ENCODE peak calls at places on chromosomes 7 and 10, in ten cellular contexts. V is sciatic nerve; N is activated T-helper 9 cell treated with anti-CD3 and anti-CD28 coated beads, Interleukin-2, amount 50 U/mL, for 16 hours; Q is NCI-H345; W is RPMI7951; A is NCI-H1092; I is kidney glomerular epithelial cell; E is fibroblast of lung; O is NCI-H187 treated with DMSO at 0.1 percent for 48 hours; G is T-helper 1 cell. D is an unnamed sample.

GRCh38 chr7:2644514-2645273 is 12.9 kb downstream of the TTYH3 start:
- DNase-seq in V (peak), G (no peak), I (no peak), A (no peak), E (no peak), N (no peak), Q (no peak), O (no peak), W (no peak), D (no peak)

GRCh38 chr10:121531076-121531829 is 67.0 kb downstream of the FGFR2 start:
- DNase-seq in W (no peak), I (no peak), Q (no peak), G (no peak), E (no peak), O (no peak), A (no peak), N (no peak), V (no peak), D (no peak)

GRCh38 chr7:157574120-157574519 is 237.3 kb downstream of the DNAJB6 start:
- DNase-seq in G (no peak), N (no peak), W (no peak), I (no peak), Q (no peak), A (no peak), V (no peak), O (no peak), E (no peak), D (no peak)

GRCh38 chr10:16497911-16498310 is 23.8 kb downstream of the C1QL3 start:
- DNase-seq in E (no peak), O (no peak), G (no peak), A (no peak), W (no peak), N (no peak), I (no peak), Q (no peak), V (no peak), D (no peak)

GRCh38 chr10:3077506-3077905 is 10.2 kb downstream of the PFKP start:
- DNase-seq in E (no peak), I (no peak), O (no peak), N (no peak), V (no peak), A (no peak), G (no peak), Q (no peak), W (no peak), D (no peak)

GRCh38 chr10:64574371-64574770 is 1053.2 kb downstream of the REEP3 start:
- DNase-seq in N (no peak), E (peak), Q (no peak), W (no peak), G (no peak), A (no peak), V (no peak), O (no peak), I (no peak), D (no peak)

GRCh38 chr7:148535227-148535626 is 55.3 kb upstream of the C7orf33 start:
- DNase-seq in Q (no peak), V (no peak), I (peak), A (no peak), E (no peak), O (no peak), W (peak), N (no peak), G (no peak), D (no peak)

GRCh38 chr7:139393621-139394215 is 34.0 kb downstream of the LUC7L2 start:
- DNase-seq in W (no peak), V (no peak), N (no peak), G (no peak), O (no peak), E (no peak), I (no peak), A (no peak), Q (no peak), D (no peak)

GRCh38 chr7:128909605-128910568 is 622 bp downstream of the KCP start:
- DNase-seq in N (no peak), G (no peak), V (peak), I (peak), E (peak), W (no peak), Q (no peak), A (no peak), O (no peak), D (peak)

GRCh38 chr7:91556956-91557650 is 292.9 kb downstream of the FZD1 start:
- DNase-seq in N (no peak), E (no peak), G (no peak), I (no peak), A (no peak), O (no peak), Q (no peak), W (no peak), V (no peak), D (no peak)

GRCh38 chr7:158394936-158395335 is 192.7 kb downstream of the PTPRN2 start:
- DNase-seq in V (no peak), G (no peak), Q (peak), I (no peak), E (no peak), W (no peak), O (no peak), A (no peak), N (no peak), D (no peak)

GRCh38 chr7:95427123-95427522 is 7.7 kb downstream of the PON2 start:
- DNase-seq in W (no peak), V (no peak), O (no peak), Q (no peak), N (no peak), G (no peak), E (no peak), A (no peak), I (no peak), D (no peak)

GRCh38 chr10:61211468-61211867 is 241.7 kb downstream of the TMEM26 start:
- DNase-seq in E (no peak), O (no peak), G (no peak), W (no peak), N (no peak), Q (no peak), I (no peak), A (no peak), V (no peak), D (no peak)

D was measured in kidney epithelial cell.